ENCODE peak calls at places on chromosomes 5 and 9, in six cellular contexts. S is heart left ventricle, W is stomach, J is Peyer's patch, Y is thyroid gland, Q is GM12878. F is an unnamed sample.

GRCh38 chr5:179314606-179315355 is 30.5 kb downstream of the ADAMTS2 start:
- DNase-seq in S (no peak), W (no peak), J (peak; percentile 34), Y (no peak), Q (no peak), F (no peak)

GRCh38 chr9:128247191-128247803 is 28.5 kb downstream of the GOLGA2 start:
- DNase-seq in S (no peak), W (no peak), J (no peak), Y (no peak), Q (no peak), F (no peak)

GRCh38 chr9:106697799-106698591 is 165.0 kb upstream of the ZNF462 start:
- DNase-seq in S (peak; percentile 83), W (peak; percentile 30), J (peak; percentile 56), Y (peak; percentile 91), Q (no peak), F (peak; percentile 88)

GRCh38 chr9:114883709-114884108 is 46.7 kb downstream of the TNFSF8 start:
- DNase-seq in S (no peak), W (no peak), J (no peak), Y (no peak), Q (no peak), F (no peak)

GRCh38 chr5:161925960-161926359 is 78.0 kb downstream of the GABRA1 start:
- DNase-seq in S (no peak), W (no peak), J (no peak), Y (no peak), Q (no peak), F (no peak)

GRCh38 chr5:38286038-38286437 is 27.7 kb downstream of the EGFLAM start:
- DNase-seq in S (no peak), W (no peak), J (no peak), Y (no peak), Q (no peak), F (no peak)

GRCh38 chr5:62082370-62082778 is 223.6 kb upstream of the KIF2A start:
- DNase-seq in S (no peak), W (no peak), J (no peak), Y (no peak), Q (no peak), F (no peak)

GRCh38 chr9:73583590-73583989 is 431.9 kb downstream of the ANXA1 start:
- DNase-seq in S (no peak), W (no peak), J (no peak), Y (no peak), Q (no peak), F (no peak)

GRCh38 chr9:72564517-72565281 is 43.3 kb downstream of the TMC1 start:
- DNase-seq in S (no peak), W (no peak), J (no peak), Y (no peak), Q (no peak), F (no peak)
- TF ChIP-seq POLR2A in S (no peak), W (no peak), J (no peak), Y (no peak), Q (no peak), F (no peak)

DNA sequence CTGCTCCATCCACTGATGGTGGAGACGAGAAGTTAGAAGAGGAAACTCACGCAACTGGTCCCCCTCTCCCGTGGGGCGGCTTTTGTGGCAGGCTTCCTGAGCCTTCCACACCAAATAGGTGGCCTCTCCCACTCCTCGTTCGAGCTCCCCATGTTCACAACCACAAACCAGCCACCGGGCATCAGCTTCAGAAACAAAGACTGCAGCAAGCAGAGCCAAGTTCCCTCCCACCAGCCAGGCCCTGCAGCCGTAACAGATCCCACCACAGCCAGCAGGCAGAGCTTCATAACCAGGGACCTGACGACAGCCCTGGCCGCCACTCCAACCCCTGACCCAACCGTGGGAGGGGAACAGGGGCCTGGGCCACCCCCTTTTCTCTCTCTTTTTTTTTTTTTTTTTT is 90.8 kb upstream of the LMX1B start:
- DNase-seq in S (no peak), W (no peak), J (peak; percentile 32), Y (no peak), Q (no peak), F (no peak)
- H3K4me1 ChIP-seq in S (peaks cover 6% of the 10 kb centered on the region), W (no peaks in the 10 kb centered on the region), J (no peaks in the 10 kb centered on the region), Y (peaks cover 1% of the 10 kb centered on the region), Q (no peaks in the 10 kb centered on the region), F (peaks cover 3% of the 10 kb centered on the region)

DNA sequence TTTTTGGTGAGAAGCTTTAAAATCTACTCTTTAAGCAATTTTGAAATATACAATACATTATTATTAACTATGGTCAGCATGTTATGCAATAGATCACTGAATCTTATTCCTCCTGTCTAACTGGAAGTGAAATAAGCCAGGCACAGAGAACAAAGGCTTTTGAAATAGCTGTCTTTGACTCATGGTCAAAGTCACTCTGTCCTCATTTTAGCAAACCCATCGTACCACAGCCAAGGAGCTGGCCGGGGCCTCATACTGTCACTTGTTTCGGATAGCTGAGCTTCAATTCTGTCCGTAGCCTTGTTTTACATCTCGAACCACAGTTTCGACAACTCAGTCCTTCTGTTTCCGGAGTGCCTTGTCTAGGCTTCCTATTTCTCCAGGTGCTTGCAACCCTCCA is 19.2 kb downstream of the ADCY2 start:
- DNase-seq in S (no peak), W (no peak), J (no peak), Y (no peak), Q (no peak), F (no peak)
- H3K9me3 ChIP-seq in S (no peaks in the 10 kb centered on the region), W (no peaks in the 10 kb centered on the region), J (no peaks in the 10 kb centered on the region), Y (no peaks in the 10 kb centered on the region), Q (no peaks in the 10 kb centered on the region), F (no peaks in the 10 kb centered on the region)

GRCh38 chr5:10343486-10343885 is 10.0 kb upstream of the MARCHF6 start:
- DNase-seq in S (no peak), W (no peak), J (no peak), Y (no peak), Q (no peak), F (no peak)

GRCh38 chr5:10337107-10337506 is 16.4 kb upstream of the MARCHF6 start:
- DNase-seq in S (no peak), W (no peak), J (no peak), Y (no peak), Q (no peak), F (no peak)

GRCh38 chr5:10337986-10338385 is 15.5 kb upstream of the MARCHF6 start:
- DNase-seq in S (no peak), W (no peak), J (no peak), Y (no peak), Q (no peak), F (no peak)

GRCh38 chr5:10335711-10336470 is 17.6 kb upstream of the MARCHF6 start:
- DNase-seq in S (no peak), W (no peak), J (no peak), Y (no peak), Q (no peak), F (no peak)

GRCh38 chr5:10338996-10339903 is 14.2 kb upstream of the MARCHF6 start:
- DNase-seq in S (no peak), W (no peak), J (no peak), Y (no peak), Q (no peak), F (peak; percentile 19)
- TF ChIP-seq POLR2A in S (no peak), W (no peak), J (no peak), Y (no peak), Q (no peak), F (no peak)

GRCh38 chr9:129487658-129488483 is 133.0 kb downstream of the C9orf50 start:
- DNase-seq in S (peak; percentile 56), W (peak; percentile 49), J (peak; percentile 64), Y (peak; percentile 50), Q (no peak), F (peak; percentile 63)
- H3K4me1 ChIP-seq in S (peaks cover 85% of the 10 kb centered on the region), W (peaks cover 82% of the 10 kb centered on the region), J (peaks cover 6% of the 10 kb centered on the region), Y (peaks cover 87% of the 10 kb centered on the region), Q (peaks cover 7% of the 10 kb centered on the region), F (peaks cover 84% of the 10 kb centered on the region)

GRCh38 chr5:141250576-141250975 is 5.4 kb downstream of the PCDHB15 start:
- DNase-seq in S (no peak), W (no peak), J (no peak), Y (no peak), Q (no peak), F (no peak)

GRCh38 chr5:141241496-141241895 is 3.7 kb upstream of the PCDHB15 start:
- DNase-seq in S (no peak), W (no peak), J (no peak), Y (no peak), Q (no peak), F (peak; percentile 80)

GRCh38 chr5:141245250-141245717 is at the start of gene PCDHB15:
- DNase-seq in S (peak; percentile 30), W (no peak), J (no peak), Y (no peak), Q (no peak), F (no peak)
- H3K9me3 ChIP-seq in S (peaks cover 67% of the 10 kb centered on the region), W (peaks cover 66% of the 10 kb centered on the region), J (peaks cover 5% of the 10 kb centered on the region), Y (no peaks in the 10 kb centered on the region), Q (peaks cover 1% of the 10 kb centered on the region), F (peaks cover 97% of the 10 kb centered on the region)

DNA sequence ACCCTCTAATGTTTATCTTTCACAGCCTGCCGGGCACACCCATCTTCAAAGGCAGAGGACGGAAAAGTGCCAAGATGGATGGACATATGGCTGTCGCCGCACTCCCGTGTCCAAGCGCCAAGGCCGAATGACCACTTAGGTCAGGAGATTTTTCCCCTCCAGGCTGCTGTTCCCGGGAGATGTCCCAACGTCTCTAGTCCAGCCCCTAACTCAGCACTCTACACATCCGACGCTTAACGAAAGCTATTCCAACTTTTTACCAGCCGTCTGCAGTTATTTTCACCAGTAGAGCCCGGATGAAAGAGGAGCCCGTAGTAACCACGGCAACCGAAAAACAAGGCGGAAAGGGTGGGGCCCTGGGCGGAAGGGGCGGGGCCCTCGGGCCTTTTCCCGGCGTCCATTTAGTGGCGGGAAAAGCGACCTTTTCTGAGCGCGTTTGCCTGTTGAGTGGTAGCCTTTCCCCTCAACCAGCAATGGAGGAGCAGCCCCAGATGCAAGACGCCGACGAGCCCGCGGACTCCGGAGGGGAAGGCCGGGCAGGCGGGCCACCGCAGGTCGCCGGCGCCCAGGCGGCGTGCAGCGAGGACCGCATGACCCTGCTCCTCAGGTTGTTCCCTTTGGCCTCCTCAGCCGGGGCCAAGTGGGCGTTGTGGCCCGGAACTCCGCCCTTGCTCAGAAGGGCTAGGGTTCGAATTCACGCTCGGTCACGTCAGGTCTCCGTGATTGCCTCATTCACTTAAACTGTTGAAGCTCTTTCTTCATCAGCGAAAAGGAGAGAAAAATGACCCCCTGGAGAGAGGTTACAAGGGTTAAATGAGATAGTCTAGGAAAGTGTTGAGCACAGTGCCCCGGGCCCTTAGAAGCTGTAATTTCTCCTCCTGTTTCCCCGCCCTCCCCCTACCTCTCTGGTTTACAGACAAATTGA is at the start of gene CENPH:
- DNase-seq in S (peak; percentile 88), W (peak; percentile 88), J (peak; percentile 90), Y (peak; percentile 91), Q (peak; percentile 63), F (peak; percentile 98)
- TF ChIP-seq POLR2A in S (peak; percentile 17), W (no peak), J (no peak), Y (no peak), Q (peak; percentile 82), F (no peak)

F was measured in upper lobe of left lung.